ENCODE peak calls at places on chromosomes 16 and 17, in six cellular contexts. A is choroid plexus epithelial cell, V is ascending aorta, C is NCI-H1092 treated with DMSO at 0.1 percent for 48 hours, E is neural progenitor cell, N is AG08395. D is an unnamed sample.

GRCh38 chr16:22120440-22120839 is 28.1 kb downstream of the VWA3A start:
- DNase-seq in A (no peak), V (no peak), C (no peak), E (no peak), N (no peak), D (no peak)

GRCh38 chr16:13793788-13794461 is 126.0 kb upstream of the ERCC4 start:
- DNase-seq in A (no peak), V (peak; percentile 64), C (no peak), E (no peak), N (no peak), D (no peak)

GRCh38 chr16:86286991-86287640 is 223.2 kb upstream of the FOXF1 start:
- DNase-seq in A (no peak), V (no peak), C (no peak), E (peak; percentile 64), N (no peak), D (no peak)

GRCh38 chr16:57092786-57093301 is 461 bp downstream of the CPNE2 start:
- DNase-seq in A (no peak), V (peak; percentile 69), C (peak; percentile 36), E (peak; percentile 66), N (no peak), D (peak; percentile 26)

GRCh38 chr17:731943-732787 is at the start of gene TLCD3A:
- DNase-seq in A (peak; percentile 57), V (peak; percentile 81), C (peak; percentile 39), E (peak; percentile 86), N (peak; percentile 90), D (peak; percentile 49)

GRCh38 chr16:64428463-64428862 is 693.4 kb downstream of the CDH11 start:
- DNase-seq in A (peak; percentile 92), V (no peak), C (no peak), E (no peak), N (peak; percentile 57), D (peak; percentile 72)

GRCh38 chr17:19975601-19976000 is 2.0 kb downstream of the AKAP10 start:
- DNase-seq in A (no peak), V (no peak), C (no peak), E (no peak), N (no peak), D (no peak)

GRCh38 chr17:65278050-65278819 is 141.1 kb downstream of the RGS9 start:
- DNase-seq in A (peak; percentile 83), V (peak; percentile 63), C (peak; percentile 55), E (peak; percentile 88), N (peak; percentile 90), D (peak; percentile 71)

GRCh38 chr17:74177018-74177450 is 26.4 kb upstream of the RPL38 start:
- DNase-seq in A (peak; percentile 8), V (no peak), C (no peak), E (no peak), N (peak; percentile 26), D (peak; percentile 47)

GRCh38 chr17:63082273-63082861 is 116.3 kb downstream of the TANC2 start:
- DNase-seq in A (peak; percentile 74), V (no peak), C (no peak), E (no peak), N (peak; percentile 18), D (peak; percentile 76)

GRCh38 chr16:72094266-72094610 is 591 bp downstream of the DHX38 start:
- DNase-seq in A (peak; percentile 14), V (no peak), C (no peak), E (peak; percentile 62), N (no peak), D (no peak)

GRCh38 chr16:74035816-74036215 is 260.8 kb upstream of the PSMD7 start:
- DNase-seq in A (peak; percentile 11), V (no peak), C (peak; percentile 33), E (peak; percentile 52), N (peak; percentile 4), D (peak; percentile 13)

GRCh38 chr17:34706029-34706428 is 126.6 kb downstream of the TMEM132E start:
- DNase-seq in A (peak; percentile 10), V (no peak), C (no peak), E (peak; percentile 82), N (peak; percentile 13), D (peak; percentile 12)

GRCh38 chr17:79628861-79629547 is 18.2 kb upstream of the RBFOX3 start:
- DNase-seq in A (no peak), V (peak; percentile 16), C (no peak), E (peak; percentile 31), N (no peak), D (no peak)

GRCh38 chr17:65055708-65056638 is 567 bp downstream of the GNA13 start:
- DNase-seq in A (peak; percentile 30), V (peak; percentile 80), C (peak; percentile 76), E (peak; percentile 43), N (peak; percentile 47), D (no peak)

D was measured in cardiac fibroblast.